ENCODE peak calls at places on chromosomes 5 and 9, in six cellular contexts. K is cardiac muscle cell; M is C1 segment of cervical spinal cord; T is ACHN; I is kidney tubule cell; U is stimulated activated CD8-positive, alpha-beta memory T cell treated with anti-CD3 and anti-CD28 coated beads, Interleukin-4, amount 100 ng/mL, for 4 hours. W is an unnamed sample.

GRCh38 chr9:91972076-91972626 is 22.1 kb upstream of the ROR2 start:
- DNase-seq in I (no peak), M (no peak), K (no peak), U (no peak), T (no peak), W (no peak)

GRCh38 chr9:125996671-125997509 is 249.7 kb downstream of the PBX3 start:
- DNase-seq in K (no peak), I (no peak), M (no peak), T (no peak), U (no peak), W (no peak)

GRCh38 chr9:134492721-134493470 is 148.7 kb upstream of the COL5A1 start:
- DNase-seq in I (no peak), U (no peak), K (no peak), M (no peak), T (no peak), W (no peak)

GRCh38 chr9:36764364-36765076 is 191.8 kb downstream of the MELK start:
- DNase-seq in I (no peak), M (no peak), U (no peak), K (no peak), T (no peak), W (no peak)

GRCh38 chr5:59184769-59185168 is 601.9 kb downstream of the RAB3C start:
- DNase-seq in U (no peak), M (no peak), K (no peak), T (no peak), I (no peak), W (no peak)

GRCh38 chr9:81574399-81574798 is 114.9 kb downstream of the TLE1 start:
- DNase-seq in T (peak; percentile 89), U (no peak), K (peak; percentile 31), I (peak; percentile 93), M (no peak), W (peak; percentile 28)

GRCh38 chr5:179795049-179795862 is 1.5 kb downstream of the LTC4S start:
- DNase-seq in K (no peak), M (no peak), U (no peak), T (no peak), I (peak; percentile 59), W (peak; percentile 47)

GRCh38 chr5:45484781-45485180 is 211.4 kb downstream of the HCN1 start:
- DNase-seq in M (no peak), U (no peak), I (no peak), K (no peak), T (no peak), W (no peak)

GRCh38 chr9:36456480-36457115 is 56.5 kb upstream of the RNF38 start:
- DNase-seq in T (no peak), M (no peak), U (no peak), I (no peak), K (peak; percentile 27), W (no peak)

GRCh38 chr5:74401566-74402320 is 238.8 kb downstream of the ENC1 start:
- DNase-seq in T (no peak), K (no peak), M (no peak), I (peak; percentile 92), U (no peak), W (no peak)

GRCh38 chr9:73577867-73578266 is 426.2 kb downstream of the ANXA1 start:
- DNase-seq in I (peak; percentile 31), K (peak; percentile 42), M (no peak), T (no peak), U (no peak), W (peak; percentile 2)

GRCh38 chr9:123656565-123656964 is 273.4 kb downstream of the DENND1A start:
- DNase-seq in K (peak; percentile 23), M (no peak), I (peak; percentile 51), U (no peak), T (no peak), W (peak; percentile 38)

GRCh38 chr9:132791699-132792240 is 86.3 kb downstream of the AK8 start:
- DNase-seq in U (no peak), K (no peak), I (no peak), M (no peak), T (no peak), W (no peak)

GRCh38 chr5:113721171-113721570 is 207.7 kb downstream of the YTHDC2 start:
- DNase-seq in T (no peak), K (no peak), M (no peak), U (no peak), I (no peak), W (no peak)

GRCh38 chr5:180090769-180091546 is 19.4 kb upstream of the RNF130 start:
- DNase-seq in M (no peak), K (peak; percentile 44), T (no peak), U (no peak), I (peak; percentile 51), W (peak; percentile 54)

GRCh38 chr5:73233461-73234151 is 60.6 kb downstream of the TMEM174 start:
- DNase-seq in I (peak; percentile 15), K (no peak), T (no peak), M (no peak), U (no peak), W (no peak)

GRCh38 chr5:19790811-19791466 is 197.1 kb downstream of the CDH18 start:
- DNase-seq in I (peak; percentile 41), M (no peak), T (no peak), U (no peak), K (no peak), W (peak; percentile 37)

GRCh38 chr5:31445041-31445600 is 86.8 kb downstream of the DROSHA start:
- DNase-seq in K (no peak), U (no peak), M (no peak), I (no peak), T (no peak), W (no peak)

GRCh38 chr5:45694255-45694834 is 1.8 kb downstream of the HCN1 start:
- DNase-seq in M (no peak), U (no peak), I (peak; percentile 3), T (no peak), K (peak; percentile 1), W (peak; percentile 11)

GRCh38 chr5:68500828-68501227 is 285.3 kb downstream of the PIK3R1 start:
- DNase-seq in M (no peak), K (no peak), U (no peak), I (no peak), T (no peak), W (no peak)

GRCh38 chr9:73270967-73271722 is 119.5 kb downstream of the ANXA1 start:
- DNase-seq in K (peak; percentile 92), T (peak; percentile 70), I (peak; percentile 83), U (no peak), M (no peak), W (peak; percentile 77)

GRCh38 chr9:69391487-69391886 is 66.5 kb downstream of the ENTREP1 start:
- DNase-seq in U (no peak), K (no peak), I (no peak), T (no peak), M (no peak), W (no peak)

GRCh38 chr9:113587471-113588031 is 124.0 kb downstream of the RGS3 start:
- DNase-seq in U (no peak), M (no peak), K (peak; percentile 61), T (no peak), I (no peak), W (no peak)

W was measured in PC-3.